ENCODE peak calls at places on chromosomes 3 and 15, in ten cellular contexts. G is progenitor cell of endocrine pancreas, Q is tibial artery, F is nephron progenitor cell, E is colonic mucosa, Y is esophagus squamous epithelium, R is DND-41, L is K562, S is tibial nerve, T is GM23338. M is an unnamed sample.

GRCh38 chr3:107284570-107284969 is 92.7 kb upstream of the CCDC54 start:
- DNase-seq in E (no peak), Q (no peak), R (no peak), S (no peak), L (no peak), G (no peak), Y (no peak), F (no peak), T (no peak), M (no peak)

GRCh38 chr3:8972614-8973013 is 9.3 kb upstream of the RAD18 start:
- DNase-seq in E (no peak), Y (no peak), F (no peak), G (no peak), Q (no peak), R (no peak), S (no peak), T (no peak), L (peak), M (no peak)

GRCh38 chr15:67805871-67806538 is 19.3 kb upstream of the SKOR1 start:
- DNase-seq in G (no peak), F (no peak), E (no peak), L (no peak), Q (no peak), S (no peak), R (no peak), T (no peak), Y (no peak), M (no peak)

GRCh38 chr3:46835059-46835458 is 28.2 kb downstream of the MYL3 start:
- DNase-seq in E (no peak), R (no peak), T (no peak), L (no peak), F (no peak), Y (no peak), S (no peak), G (no peak), Q (no peak), M (no peak)

GRCh38 chr3:170564664-170565063 is 21.2 kb downstream of the SLC7A14 start:
- DNase-seq in F (no peak), E (no peak), Q (no peak), R (no peak), S (no peak), Y (no peak), L (no peak), T (no peak), G (no peak), M (no peak)

GRCh38 chr3:170081079-170081741 is 43.4 kb downstream of the GPR160 start:
- DNase-seq in Q (no peak), F (no peak), E (no peak), Y (no peak), S (no peak), L (no peak), G (no peak), T (no peak), R (no peak), M (no peak)

GRCh38 chr15:70251246-70251990 is 153.7 kb upstream of the TLE3 start:
- DNase-seq in E (no peak), L (no peak), F (no peak), T (no peak), Q (peak), G (no peak), S (no peak), Y (no peak), R (no peak), M (no peak)

GRCh38 chr3:157906627-157907026 is 199.6 kb downstream of the SHOX2 start:
- DNase-seq in Q (no peak), R (no peak), S (no peak), F (no peak), Y (no peak), L (no peak), T (no peak), E (no peak), G (no peak), M (no peak)

GRCh38 chr3:126621627-126622345 is 33.1 kb downstream of the TXNRD3 start:
- DNase-seq in Y (no peak), T (no peak), L (no peak), R (no peak), S (no peak), E (no peak), Q (no peak), G (no peak), F (no peak), M (no peak)

GRCh38 chr15:70112018-70112395 is 14.3 kb upstream of the TLE3 start:
- DNase-seq in Y (no peak), R (no peak), G (no peak), T (no peak), Q (no peak), E (no peak), S (no peak), F (no peak), L (no peak), M (no peak)

GRCh38 chr3:184574552-184575430 is 13.2 kb downstream of the EPHB3 start:
- DNase-seq in R (no peak), Q (no peak), F (peak), L (no peak), E (no peak), G (no peak), Y (no peak), S (no peak), T (peak), M (peak)

GRCh38 chr3:58341376-58341775 is 8.7 kb downstream of the PXK start:
- DNase-seq in E (no peak), T (no peak), Y (no peak), F (no peak), Q (no peak), L (no peak), R (no peak), S (no peak), G (no peak), M (no peak)

GRCh38 chr3:128416578-128417150 is 50.0 kb downstream of the DNAJB8 start:
- DNase-seq in F (no peak), S (no peak), E (no peak), R (no peak), T (no peak), G (no peak), L (peak), Q (no peak), Y (no peak), M (no peak)

GRCh38 chr3:118986734-118987133 is 47.9 kb downstream of the IGSF11 start:
- DNase-seq in F (no peak), Q (no peak), S (no peak), E (no peak), Y (no peak), G (no peak), T (no peak), L (no peak), R (no peak), M (no peak)

GRCh38 chr15:64311566-64311965 is 44.4 kb downstream of the CSNK1G1 start:
- DNase-seq in Q (no peak), T (no peak), L (no peak), Y (no peak), G (no peak), R (no peak), S (no peak), E (no peak), F (no peak), M (no peak)

GRCh38 chr3:45249391-45249790 is 23.3 kb upstream of the TMEM158 start:
- DNase-seq in F (no peak), S (no peak), E (no peak), L (no peak), Q (no peak), G (no peak), Y (no peak), R (no peak), T (no peak), M (no peak)

GRCh38 chr3:71491141-71491752 is 92.3 kb downstream of the FOXP1 start:
- DNase-seq in T (no peak), R (no peak), Q (no peak), G (no peak), Y (no peak), S (no peak), F (no peak), E (no peak), L (no peak), M (no peak)

GRCh38 chr3:13019243-13019701 is 54.0 kb downstream of the IQSEC1 start:
- DNase-seq in Y (no peak), S (peak), G (no peak), T (peak), L (peak), Q (peak), E (no peak), F (peak), R (no peak), M (peak)

GRCh38 chr3:124812291-124813265 is 74.6 kb downstream of the ITGB5 start:
- DNase-seq in L (peak), F (no peak), Y (no peak), T (no peak), S (peak), G (no peak), R (no peak), Q (peak), E (peak), M (no peak)

GRCh38 chr15:69082041-69082502 is 67.6 kb downstream of the NOX5 start:
- DNase-seq in T (no peak), Q (peak), G (no peak), R (no peak), Y (no peak), L (no peak), F (no peak), S (peak), E (no peak), M (no peak)

GRCh38 chr3:153210116-153210515 is 48.1 kb downstream of the RAP2B start:
- DNase-seq in G (no peak), Y (no peak), R (no peak), Q (no peak), T (peak), E (no peak), F (no peak), S (no peak), L (peak), M (no peak)
- TF ChIP-seq CTCF in G (no peak), Y (no peak), R (no peak), Q (no peak), T (peak), E (no peak), F (no peak), S (no peak), L (no peak), M (peak)

DNA sequence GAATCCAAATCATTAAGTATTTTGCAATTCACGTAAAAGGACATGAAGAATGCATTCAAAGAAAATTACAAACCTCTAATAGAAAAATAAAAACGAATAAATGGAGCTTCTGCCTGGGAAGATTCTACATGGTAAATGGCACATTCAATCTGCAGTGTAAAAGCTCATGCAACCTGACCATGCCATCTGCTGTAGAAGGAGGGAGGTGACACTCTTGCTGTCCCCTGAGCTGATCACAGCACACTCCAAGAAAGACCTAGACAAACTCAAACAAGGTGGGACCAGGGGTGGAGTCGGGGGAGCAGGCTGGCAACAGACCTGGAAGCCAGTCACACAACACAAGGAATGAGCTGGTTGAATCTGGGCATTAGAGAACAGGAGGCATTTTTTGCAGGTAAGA is 101.8 kb downstream of the BDH1 start:
- DNase-seq in L (no peak), T (no peak), Y (no peak), F (no peak), E (no peak), G (no peak), R (no peak), S (no peak), Q (no peak), M (no peak)
- TF ChIP-seq CTCF in L (peak), T (no peak), Y (no peak), F (peak), E (peak), G (peak), R (peak), S (no peak), Q (no peak), M (no peak)

GRCh38 chr3:16834214-16834613 is 50.5 kb upstream of the PLCL2 start:
- DNase-seq in S (no peak), Y (no peak), G (no peak), T (no peak), Q (no peak), L (no peak), F (no peak), E (no peak), R (no peak), M (no peak)
- TF ChIP-seq CTCF in S (no peak), Y (no peak), G (no peak), T (no peak), Q (no peak), L (peak), F (no peak), E (no peak), R (no peak), M (no peak)

DNA sequence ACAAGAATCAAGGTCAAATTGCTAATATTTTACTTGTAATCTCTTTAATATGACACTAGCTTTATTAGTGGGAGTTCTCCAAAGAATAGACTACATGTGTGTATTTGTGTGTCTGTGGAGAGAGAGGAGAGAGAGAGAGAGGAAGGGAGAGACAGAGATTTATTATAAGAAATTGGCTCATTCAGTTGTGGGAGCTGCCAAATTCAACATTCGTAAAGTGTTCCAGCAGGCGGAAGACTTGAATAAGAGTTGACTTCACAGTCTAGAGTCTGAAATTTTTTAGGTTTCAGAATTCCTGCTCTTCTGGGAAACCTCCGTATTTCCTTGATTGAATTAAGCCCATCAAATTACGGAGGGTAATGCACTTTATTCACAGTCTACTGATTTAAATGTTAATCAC is 4.7 kb upstream of the CLDN1 start:
- DNase-seq in R (no peak), G (no peak), F (no peak), L (no peak), E (no peak), T (no peak), Q (no peak), S (no peak), Y (no peak), M (no peak)
- TF ChIP-seq CTCF in R (no peak), G (no peak), F (no peak), L (no peak), E (no peak), T (no peak), Q (no peak), S (no peak), Y (no peak), M (no peak)

M was measured in neural crest cell.